ENCODE peak calls at places on chromosomes 11 and 22, in four cellular contexts. One of them, this sample, is unnamed.

GRCh38 chr22:21818487-21819182 is 48.8 kb downstream of the MAPK1 start:
- DNase-seq in WTC11: no peak
- DNase-seq in K562: peak; percentile 62
- DNase-seq in GM12878: no peak
- DNase-seq in this sample: no peak

GRCh38 chr11:70535191-70535971 is 137.1 kb downstream of the CTTN start:
- DNase-seq in WTC11: no peak
- DNase-seq in K562: no peak
- DNase-seq in GM12878: no peak
- DNase-seq in this sample: no peak

GRCh38 chr11:82906236-82906635 is 4.7 kb downstream of the DDIAS start:
- DNase-seq in WTC11: no peak
- DNase-seq in K562: no peak
- DNase-seq in GM12878: no peak
- DNase-seq in this sample: no peak

GRCh38 chr11:119446434-119446833 is 23.5 kb upstream of the THY1 start:
- DNase-seq in WTC11: no peak
- DNase-seq in K562: no peak
- DNase-seq in GM12878: no peak
- DNase-seq in this sample: no peak

GRCh38 chr22:19842386-19843106 is 12.1 kb downstream of the GNB1L start:
- DNase-seq in WTC11: no peak
- DNase-seq in K562: peak; percentile 25
- DNase-seq in GM12878: no peak
- DNase-seq in this sample: peak; percentile 60

GRCh38 chr11:108007819-108008218 is 879 bp upstream of the CUL5 start:
- DNase-seq in WTC11: no peak
- DNase-seq in K562: no peak
- DNase-seq in GM12878: no peak
- DNase-seq in this sample: no peak

GRCh38 chr11:45930951-45931563 is 8.6 kb downstream of the LARGE2 start:
- DNase-seq in WTC11: no peak
- DNase-seq in K562: no peak
- DNase-seq in GM12878: no peak
- DNase-seq in this sample: no peak

GRCh38 chr11:33640730-33641371 is 59.8 kb downstream of the C11orf91 start:
- DNase-seq in WTC11: no peak
- DNase-seq in K562: no peak
- DNase-seq in GM12878: no peak
- DNase-seq in this sample: no peak

GRCh38 chr11:12478743-12479142 is 101.4 kb downstream of the PARVA start:
- DNase-seq in WTC11: no peak
- DNase-seq in K562: no peak
- DNase-seq in GM12878: no peak
- DNase-seq in this sample: no peak

GRCh38 chr11:6703247-6704063 is 20.3 kb upstream of the MRPL17 start:
- DNase-seq in WTC11: peak; percentile 36
- DNase-seq in K562: peak; percentile 48
- DNase-seq in GM12878: no peak
- DNase-seq in this sample: peak; percentile 45

GRCh38 chr11:34534826-34535225 is 21.2 kb upstream of the ELF5 start:
- DNase-seq in WTC11: no peak
- DNase-seq in K562: no peak
- DNase-seq in GM12878: no peak
- DNase-seq in this sample: no peak

GRCh38 chr11:20156876-20157613 is 3.2 kb downstream of the DBX1 start:
- DNase-seq in WTC11: peak; percentile 39
- DNase-seq in K562: no peak
- DNase-seq in GM12878: no peak
- DNase-seq in this sample: no peak

GRCh38 chr22:43449831-43450225 is 38.0 kb downstream of the MPPED1 start:
- DNase-seq in WTC11: no peak
- DNase-seq in K562: no peak
- DNase-seq in GM12878: no peak
- DNase-seq in this sample: no peak

GRCh38 chr22:31630331-31631329 is 31.4 kb downstream of the PISD start:
- DNase-seq in WTC11: peak; percentile 86
- DNase-seq in K562: peak; percentile 90
- DNase-seq in GM12878: no peak
- DNase-seq in this sample: peak; percentile 93

GRCh38 chr11:65417221-65417701 is 5.3 kb upstream of the NEAT1 start:
- DNase-seq in WTC11: no peak
- DNase-seq in K562: no peak
- DNase-seq in GM12878: no peak
- DNase-seq in this sample: no peak

GRCh38 chr22:31019276-31019930 is 50.3 kb downstream of the TUG1 start:
- DNase-seq in WTC11: no peak
- DNase-seq in K562: no peak
- DNase-seq in GM12878: no peak
- DNase-seq in this sample: no peak

GRCh38 chr11:61613711-61614254 is 32.9 kb upstream of the SYT7 start:
- DNase-seq in WTC11: no peak
- DNase-seq in K562: no peak
- DNase-seq in GM12878: no peak
- DNase-seq in this sample: no peak

GRCh38 chr11:1570896-1571759 is 943 bp downstream of the DUSP8 start:
- DNase-seq in WTC11: no peak
- DNase-seq in K562: no peak
- DNase-seq in GM12878: no peak
- DNase-seq in this sample: peak; percentile 82

GRCh38 chr11:131760191-131760951 is 390.0 kb downstream of the NTM start:
- DNase-seq in WTC11: peak; percentile 64
- DNase-seq in K562: no peak
- DNase-seq in GM12878: no peak
- DNase-seq in this sample: no peak

GRCh38 chr22:27252282-27253049 is 549.1 kb downstream of the MN1 start:
- DNase-seq in WTC11: no peak
- DNase-seq in K562: no peak
- DNase-seq in GM12878: no peak
- DNase-seq in this sample: no peak

GRCh38 chr11:57885298-57886035 is 123.9 kb downstream of the CTNND1 start:
- DNase-seq in WTC11: peak; percentile 46
- DNase-seq in K562: no peak
- DNase-seq in GM12878: no peak
- DNase-seq in this sample: no peak

GRCh38 chr11:117544431-117544830 is 216.8 kb downstream of the CEP164 start:
- DNase-seq in WTC11: no peak
- DNase-seq in K562: no peak
- DNase-seq in GM12878: no peak
- DNase-seq in this sample: no peak

DNA sequence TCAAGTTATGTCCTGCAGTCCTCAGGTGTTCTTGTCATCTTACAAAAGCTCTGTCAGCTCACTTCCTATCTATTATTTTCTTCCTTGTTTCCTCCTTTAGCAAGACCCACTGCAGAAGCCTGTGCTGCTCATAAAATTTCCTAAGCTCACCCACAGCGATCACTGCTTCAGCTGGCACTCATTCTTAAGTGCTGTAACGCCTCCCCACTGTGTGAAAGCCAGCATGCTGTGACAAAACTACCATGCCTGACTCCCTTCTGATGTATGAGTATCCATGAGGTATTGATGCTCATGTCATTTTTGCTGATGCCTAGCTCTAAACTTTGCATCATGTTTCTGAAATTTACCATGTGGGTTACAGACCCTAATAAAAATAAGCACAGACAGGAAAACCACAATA is 41.5 kb upstream of the CNTN5 start:
- DNase-seq in WTC11: no peak
- DNase-seq in K562: no peak
- DNase-seq in GM12878: no peak
- DNase-seq in this sample: no peak
- TF ChIP-seq USF1 in WTC11: no peak
- TF ChIP-seq USF1 in K562: no peak
- TF ChIP-seq USF1 in GM12878: no peak
- TF ChIP-seq USF1 in this sample: no peak

DNA sequence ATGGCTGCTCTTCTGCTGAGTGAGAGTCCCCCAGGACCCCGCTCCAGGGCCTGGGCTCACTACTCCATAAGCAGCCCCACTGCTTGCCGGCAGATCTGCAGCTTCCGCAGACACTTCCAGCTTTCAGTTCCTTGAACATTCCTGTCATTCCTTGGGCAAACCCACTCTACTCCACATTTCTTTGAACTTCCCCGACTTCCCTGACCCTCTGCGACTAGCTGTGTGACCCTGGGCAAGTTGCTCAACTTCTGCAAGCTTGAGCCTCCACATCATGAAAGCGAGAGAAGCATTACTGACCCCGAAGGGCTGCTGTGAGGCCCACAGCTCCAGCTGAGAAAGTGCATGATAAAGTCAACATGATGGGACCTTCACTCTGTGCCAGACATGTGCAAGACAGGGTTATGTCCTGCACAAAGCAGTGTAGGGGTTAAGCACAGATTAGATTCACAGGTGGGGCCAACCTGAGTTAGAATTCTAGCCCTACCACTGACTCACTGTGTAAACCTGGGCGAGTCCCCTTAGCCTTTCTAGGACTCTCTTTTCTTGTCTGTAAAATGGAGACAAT is 51.8 kb downstream of the THAP12 start:
- DNase-seq in WTC11: peak; percentile 22
- DNase-seq in K562: no peak
- DNase-seq in GM12878: no peak
- DNase-seq in this sample: no peak
- TF ChIP-seq USF1 in WTC11: no peak
- TF ChIP-seq USF1 in K562: no peak
- TF ChIP-seq USF1 in GM12878: no peak
- TF ChIP-seq USF1 in this sample: no peak

GRCh38 chr11:10942621-10943020 is 84.8 kb upstream of the ZBED5 start:
- DNase-seq in WTC11: no peak
- DNase-seq in K562: no peak
- DNase-seq in GM12878: no peak
- DNase-seq in this sample: no peak
- TF ChIP-seq USF1 in WTC11: no peak
- TF ChIP-seq USF1 in K562: no peak
- TF ChIP-seq USF1 in GM12878: no peak
- TF ChIP-seq USF1 in this sample: no peak

GRCh38 chr22:45069925-45070324 is 60.1 kb upstream of the PHF21B start:
- DNase-seq in WTC11: no peak
- DNase-seq in K562: no peak
- DNase-seq in GM12878: no peak
- DNase-seq in this sample: no peak

GRCh38 chr22:45071618-45072017 is 61.8 kb upstream of the PHF21B start:
- DNase-seq in WTC11: no peak
- DNase-seq in K562: no peak
- DNase-seq in GM12878: no peak
- DNase-seq in this sample: no peak

GRCh38 chr22:45072322-45072903 is 62.6 kb upstream of the PHF21B start:
- DNase-seq in WTC11: peak; percentile 82
- DNase-seq in K562: peak; percentile 21
- DNase-seq in GM12878: no peak
- DNase-seq in this sample: no peak

GRCh38 chr22:45077286-45077685 is 67.5 kb upstream of the PHF21B start:
- DNase-seq in WTC11: no peak
- DNase-seq in K562: no peak
- DNase-seq in GM12878: no peak
- DNase-seq in this sample: no peak

DNA sequence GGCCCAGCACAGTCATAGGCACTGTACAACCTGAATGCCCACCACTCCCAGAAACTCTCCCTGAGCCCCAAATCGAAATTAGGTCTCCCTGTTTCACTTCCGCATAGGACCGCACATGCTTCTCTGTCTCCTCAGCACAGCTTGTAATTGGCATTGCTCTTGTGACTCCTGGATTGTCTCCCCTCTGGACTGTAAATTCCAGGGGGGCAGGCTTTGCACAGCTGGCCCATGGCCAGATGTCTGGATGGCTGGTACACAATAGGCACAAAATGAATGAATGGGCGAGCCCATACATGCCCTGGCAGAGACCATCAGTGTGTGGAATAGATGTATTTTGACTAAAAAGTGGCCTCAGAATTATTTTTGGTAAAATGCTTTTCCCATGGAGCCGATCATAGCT is 63.3 kb upstream of the PHF21B start:
- DNase-seq in WTC11: no peak
- DNase-seq in K562: no peak
- DNase-seq in GM12878: no peak
- DNase-seq in this sample: peak; percentile 58
- TF ChIP-seq USF1 in WTC11: no peak
- TF ChIP-seq USF1 in K562: no peak
- TF ChIP-seq USF1 in GM12878: no peak
- TF ChIP-seq USF1 in this sample: no peak

GRCh38 chr22:46267431-46268279 is at the start of gene TTC38:
- DNase-seq in WTC11: peak; percentile 70
- DNase-seq in K562: peak; percentile 93
- DNase-seq in GM12878: no peak
- DNase-seq in this sample: peak; percentile 99
- TF ChIP-seq USF1 in WTC11: no peak
- TF ChIP-seq USF1 in K562: no peak
- TF ChIP-seq USF1 in GM12878: no peak
- TF ChIP-seq USF1 in this sample: no peak

GRCh38 chr11:124898711-124899110 is 1.0 kb upstream of the ROBO4 start:
- DNase-seq in WTC11: no peak
- DNase-seq in K562: no peak
- DNase-seq in GM12878: no peak
- DNase-seq in this sample: peak; percentile 20
- TF ChIP-seq USF1 in WTC11: no peak
- TF ChIP-seq USF1 in K562: no peak
- TF ChIP-seq USF1 in GM12878: no peak
- TF ChIP-seq USF1 in this sample: no peak

DNA sequence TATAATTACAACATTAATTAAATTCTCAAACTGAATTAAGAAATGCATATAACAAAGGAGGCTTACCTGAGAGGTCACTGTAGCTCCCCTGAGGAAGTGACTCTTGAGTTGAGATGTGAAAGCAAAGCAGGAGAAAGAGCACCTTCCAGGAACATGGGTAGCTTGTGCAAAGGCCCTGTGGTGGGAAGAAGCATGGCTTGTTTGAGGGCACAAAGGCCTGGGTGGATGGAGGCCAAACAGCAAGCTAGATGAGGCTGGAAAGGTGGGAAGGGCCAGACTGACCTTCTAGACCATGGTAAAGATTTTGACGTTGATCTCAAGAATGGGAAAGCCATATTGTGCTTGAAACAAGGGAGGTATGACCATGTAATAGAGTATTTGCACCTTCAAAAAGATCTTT is 155.1 kb downstream of the PKNOX2 start:
- DNase-seq in WTC11: no peak
- DNase-seq in K562: no peak
- DNase-seq in GM12878: no peak
- DNase-seq in this sample: no peak
- TF ChIP-seq USF1 in WTC11: no peak
- TF ChIP-seq USF1 in K562: no peak
- TF ChIP-seq USF1 in GM12878: no peak
- TF ChIP-seq USF1 in this sample: no peak

This sample was measured in SK-N-SH.